ENCODE peak calls at places on chromosomes 13 and 19, in six cellular contexts. I is T follicular helper cell; R is stimulated activated CD8-positive, alpha-beta memory T cell treated with anti-CD3 and anti-CD28 coated beads, Interleukin-15, amount 100 ng/mL, for 4 hours; U is stimulated activated CD4-positive, alpha-beta T cell treated with anti-CD3 and anti-CD28 coated beads, Interleukin-15, amount 100 ng/mL, for 1 hour; Q is Right ventricle myocardium superior; M is ovary. S is an unnamed sample.

GRCh38 chr13:41608111-41608510 is 150.8 kb downstream of the RGCC start:
- DNase-seq in I (no peak), R (no peak), U (no peak), Q (no peak), M (no peak), S (no peak)

GRCh38 chr13:97224544-97225324 is 2.6 kb downstream of the MBNL2 start:
- DNase-seq in I (no peak), R (no peak), U (no peak), Q (peak), M (peak), S (no peak)

GRCh38 chr13:73133536-73133935 is 74.7 kb downstream of the KLF5 start:
- DNase-seq in I (no peak), R (no peak), U (no peak), Q (no peak), M (no peak), S (no peak)

GRCh38 chr13:19634129-19634740 is 776 bp downstream of the MPHOSPH8 start:
- DNase-seq in I (no peak), R (no peak), U (no peak), Q (no peak), M (no peak), S (no peak)

GRCh38 chr13:63578796-63579195 is 2163.1 kb upstream of the PCDH20 start:
- DNase-seq in I (no peak), R (no peak), U (no peak), Q (no peak), M (no peak), S (no peak)

GRCh38 chr13:65592757-65593156 is 1637.4 kb downstream of the PCDH9 start:
- DNase-seq in I (no peak), R (no peak), U (no peak), Q (no peak), M (no peak), S (no peak)

GRCh38 chr13:52158629-52159158 is 703 bp downstream of the NEK3 start:
- DNase-seq in I (no peak), R (no peak), U (no peak), Q (peak), M (peak), S (no peak)

GRCh38 chr13:77871596-77871995 is 47.0 kb downstream of the EDNRB start:
- DNase-seq in I (no peak), R (no peak), U (no peak), Q (no peak), M (no peak), S (no peak)

GRCh38 chr19:15673176-15673654 is 328 bp downstream of the CYP4F12 start:
- DNase-seq in I (no peak), R (no peak), U (no peak), Q (peak), M (no peak), S (no peak)

GRCh38 chr13:52127783-52128702 is 830 bp downstream of the NEK5 start:
- DNase-seq in I (peak), R (no peak), U (peak), Q (peak), M (peak), S (no peak)

GRCh38 chr13:94329754-94330551 is 149.5 kb downstream of the DCT start:
- DNase-seq in I (no peak), R (no peak), U (no peak), Q (no peak), M (peak), S (no peak)

GRCh38 chr19:49469828-49470614 is 4.0 kb upstream of the FLT3LG start:
- DNase-seq in I (peak), R (peak), U (peak), Q (no peak), M (no peak), S (no peak)

GRCh38 chr13:35964764-35965163 is 166.4 kb downstream of the DCLK1 start:
- DNase-seq in I (no peak), R (no peak), U (no peak), Q (no peak), M (no peak), S (no peak)

GRCh38 chr13:23751195-23751594 is 138.0 kb downstream of the MIPEP start:
- DNase-seq in I (no peak), R (no peak), U (no peak), Q (no peak), M (no peak), S (no peak)

GRCh38 chr19:35446194-35446593 is 1.9 kb upstream of the FFAR2 start:
- DNase-seq in I (no peak), R (no peak), U (no peak), Q (no peak), M (no peak), S (no peak)

GRCh38 chr13:113203507-113204377 is 4.7 kb downstream of the PCID2 start:
- DNase-seq in I (no peak), R (no peak), U (no peak), Q (peak), M (no peak), S (no peak)

GRCh38 chr19:7789447-7789846 is 26.4 kb downstream of the CLEC4M start:
- DNase-seq in I (peak), R (no peak), U (no peak), Q (no peak), M (no peak), S (no peak)

GRCh38 chr13:52036037-52036436 is 11.5 kb downstream of the UTP14C start:
- DNase-seq in I (no peak), R (no peak), U (no peak), Q (no peak), M (no peak), S (no peak)

GRCh38 chr13:20354722-20355121 is 122.6 kb upstream of the GJB6 start:
- DNase-seq in I (no peak), R (no peak), U (no peak), Q (no peak), M (no peak), S (no peak)

GRCh38 chr13:30832845-30833332 is 73.2 kb upstream of the MEDAG start:
- DNase-seq in I (no peak), R (no peak), U (no peak), Q (peak), M (peak), S (peak)

GRCh38 chr13:42328672-42329071 is 56.7 kb downstream of the AKAP11 start:
- DNase-seq in I (no peak), R (no peak), U (no peak), Q (no peak), M (no peak), S (no peak)

GRCh38 chr19:10222201-10222890 is 8.8 kb downstream of the S1PR2 start:
- DNase-seq in I (no peak), R (no peak), U (no peak), Q (no peak), M (no peak), S (no peak)

GRCh38 chr13:28268800-28269223 is 130.5 kb downstream of the PAN3 start:
- DNase-seq in I (no peak), R (no peak), U (no peak), Q (no peak), M (no peak), S (no peak)

GRCh38 chr19:38488811-38489481 is 55.5 kb downstream of the RYR1 start:
- DNase-seq in I (no peak), R (no peak), U (no peak), Q (no peak), M (no peak), S (no peak)

GRCh38 chr19:58387338-58388174 is 487 bp downstream of the RPS5 start:
- DNase-seq in I (no peak), R (no peak), U (no peak), Q (no peak), M (no peak), S (no peak)

GRCh38 chr19:13588953-13589833 is 82.9 kb upstream of the CACNA1A start:
- DNase-seq in I (peak), R (peak), U (peak), Q (peak), M (peak), S (peak)

GRCh38 chr13:46296465-46296822 is 84.7 kb downstream of the LRRC63 start:
- DNase-seq in I (no peak), R (no peak), U (no peak), Q (no peak), M (no peak), S (no peak)

GRCh38 chr19:5440299-5440698 is 14.9 kb upstream of the ZNRF4 start:
- DNase-seq in I (no peak), R (no peak), U (no peak), Q (no peak), M (no peak), S (no peak)

GRCh38 chr19:610801-611505 is 21.3 kb downstream of the HCN2 start:
- DNase-seq in I (peak), R (no peak), U (peak), Q (peak), M (peak), S (no peak)

GRCh38 chr19:13812544-13812943 is 17.3 kb downstream of the ZSWIM4 start:
- DNase-seq in I (no peak), R (no peak), U (no peak), Q (no peak), M (no peak), S (no peak)

GRCh38 chr19:12034196-12034595 is 1.3 kb downstream of the ZNF433 start:
- DNase-seq in I (no peak), R (no peak), U (no peak), Q (no peak), M (no peak), S (no peak)

GRCh38 chr13:78679329-78679728 is 20.4 kb upstream of the OBI1 start:
- DNase-seq in I (no peak), R (no peak), U (no peak), Q (no peak), M (no peak), S (no peak)

GRCh38 chr19:53671621-53672111 is 39.9 kb downstream of the DPRX start:
- DNase-seq in I (no peak), R (no peak), U (no peak), Q (no peak), M (no peak), S (no peak)

GRCh38 chr19:49422407-49423277 is 599 bp downstream of the PTH2 start:
- DNase-seq in I (no peak), R (no peak), U (no peak), Q (peak), M (no peak), S (no peak)

GRCh38 chr19:45154064-45154827 is 6.5 kb downstream of the NKPD1 start:
- DNase-seq in I (no peak), R (no peak), U (no peak), Q (no peak), M (no peak), S (no peak)

GRCh38 chr13:20521388-20521787 is 4.3 kb downstream of the CRYL1 start:
- DNase-seq in I (no peak), R (no peak), U (no peak), Q (no peak), M (no peak), S (no peak)

GRCh38 chr19:18514800-18515682 is 6.8 kb downstream of the ELL start:
- DNase-seq in I (no peak), R (no peak), U (no peak), Q (peak), M (peak), S (peak)

GRCh38 chr19:510606-511100 is 3.4 kb downstream of the TPGS1 start:
- DNase-seq in I (peak), R (peak), U (peak), Q (peak), M (peak), S (peak)